ENCODE peak calls at places on chromosomes 13 and 19, in seven cellular contexts. V is lower lobe of right lung, Q is ascending aorta, L is HCT116, N is transverse colon, P is BE2C, O is Peyer's patch. K is an unnamed sample. For H3K36me3 and H3K4me1, the result is how much of the 10 kb centered on the place peaks cover.

GRCh38 chr13:91576590-91576989 is 178.2 kb downstream of the GPC5 start:
- DNase-seq in O (no peak), V (no peak), Q (no peak), P (peak), N (peak), L (no peak), K (no peak)

GRCh38 chr19:13705201-13705600 is 59.1 kb upstream of the MRI1 start:
- DNase-seq in N (no peak), O (no peak), Q (no peak), P (no peak), L (no peak), V (no peak), K (no peak)

GRCh38 chr13:91144054-91144453 is 203.4 kb upstream of the MIR17HG start:
- DNase-seq in O (no peak), V (no peak), L (no peak), P (peak), N (no peak), Q (no peak), K (no peak)

GRCh38 chr13:46295531-46296464 is 84.1 kb downstream of the LRRC63 start:
- DNase-seq in Q (peak), O (peak), L (no peak), N (peak), V (peak), P (no peak), K (peak)

GRCh38 chr13:89822467-89822866 is 1525.0 kb upstream of the MIR17HG start:
- DNase-seq in P (no peak), L (no peak), V (no peak), O (no peak), Q (no peak), N (no peak), K (no peak)

GRCh38 chr13:29556742-29557141 is 38.7 kb downstream of the SLC7A1 start:
- DNase-seq in V (no peak), O (no peak), P (no peak), N (no peak), L (no peak), Q (no peak), K (no peak)

GRCh38 chr19:36604656-36605100 is 435 bp upstream of the ZNF382 start:
- DNase-seq in V (peak), O (peak), Q (peak), P (peak), N (peak), L (no peak), K (peak)

GRCh38 chr13:20287976-20288375 is 55.9 kb upstream of the GJB6 start:
- DNase-seq in Q (no peak), O (no peak), L (no peak), V (no peak), P (no peak), N (no peak), K (no peak)

GRCh38 chr19:17784201-17785008 is 10.5 kb upstream of the B3GNT3 start:
- DNase-seq in P (peak), V (peak), O (peak), N (peak), L (no peak), Q (peak), K (peak)

GRCh38 chr19:14113762-14114414 is 3.7 kb downstream of the PRKACA start:
- DNase-seq in L (peak), P (no peak), V (peak), Q (no peak), O (peak), N (peak), K (no peak)

GRCh38 chr19:39829702-39830275 is 4.2 kb downstream of the DYRK1B start:
- DNase-seq in V (no peak), P (no peak), O (no peak), L (no peak), Q (no peak), N (no peak), K (no peak)

GRCh38 chr19:14798760-14799159 is 20.4 kb upstream of the ADGRE2 start:
- DNase-seq in N (no peak), L (no peak), P (no peak), V (no peak), Q (no peak), O (no peak), K (no peak)

GRCh38 chr19:41774515-41774980 is 19.2 kb downstream of the CEACAM6 start:
- DNase-seq in V (peak), L (peak), Q (no peak), O (peak), N (peak), P (no peak), K (peak)

GRCh38 chr19:11020982-11021759 is 60.3 kb downstream of the SMARCA4 start:
- DNase-seq in P (peak), V (no peak), Q (no peak), O (no peak), N (no peak), L (no peak), K (no peak)
- H3K36me3 ChIP-seq in P (half or more), V (half or more), Q (half or more), O (under half), N (under half), L (half or more), K (under half)

DNA sequence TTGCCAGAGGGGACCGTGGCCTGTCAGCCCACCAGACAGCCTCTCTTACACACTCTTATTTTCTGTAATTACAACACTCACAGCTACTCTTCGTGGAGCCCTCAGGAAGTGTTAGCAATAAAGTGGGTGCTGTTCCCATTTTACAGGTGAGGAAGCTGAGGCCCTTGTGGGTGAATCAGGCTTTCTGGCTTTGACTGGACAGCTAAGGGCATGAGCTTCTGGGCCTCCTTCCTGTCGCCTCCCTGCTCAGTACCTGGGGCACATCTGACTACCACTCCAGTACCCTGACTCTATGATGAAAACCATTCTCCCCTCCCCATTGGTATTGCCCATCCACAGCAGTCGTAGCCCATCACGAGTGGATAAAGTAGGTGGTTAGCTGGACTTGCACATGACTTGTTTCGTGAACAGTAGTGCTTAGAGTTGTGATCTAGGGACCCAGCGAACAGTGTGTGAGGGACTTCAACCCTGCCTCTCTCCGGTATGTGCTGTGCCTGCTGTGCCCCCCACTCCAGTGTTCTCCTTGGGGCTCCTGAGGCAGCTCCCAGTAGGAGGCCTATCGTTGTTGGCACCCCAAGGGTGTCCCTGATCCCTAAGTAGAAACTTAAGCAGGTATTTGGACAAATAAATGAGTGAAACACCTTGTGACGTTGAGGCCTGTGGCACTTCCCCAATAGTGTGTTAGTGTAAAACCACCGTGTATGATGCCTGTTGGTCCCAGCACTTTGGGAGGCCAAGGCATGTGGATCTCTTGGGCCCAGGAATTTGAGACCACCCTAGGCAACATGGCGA is 38.6 kb downstream of the GATAD2A start:
- DNase-seq in O (no peak), N (no peak), Q (no peak), L (no peak), P (no peak), V (no peak), K (no peak)
- H3K4me1 ChIP-seq in O (under half), N (under half), Q (under half), L (under half), P (under half), V (under half), K (under half)

GRCh38 chr19:21841784-21842097 is 5.8 kb upstream of the ZNF43 start:
- DNase-seq in V (no peak), O (no peak), L (no peak), P (no peak), N (no peak), Q (no peak), K (no peak)
- H3K36me3 ChIP-seq in V (half or more), O (under half), L (under half), P (half or more), N (under half), Q (under half), K (under half)

GRCh38 chr19:5624154-5624663 is 1.3 kb downstream of the SAFB start:
- DNase-seq in Q (no peak), L (no peak), V (peak), O (peak), P (peak), N (peak), K (peak)

GRCh38 chr19:5623397-5624153 is 692 bp downstream of the SAFB start:
- DNase-seq in N (peak), O (peak), P (no peak), L (no peak), V (no peak), Q (peak), K (peak)

GRCh38 chr19:5627395-5627904 is 4.6 kb downstream of the SAFB start:
- DNase-seq in O (peak), V (peak), N (peak), Q (peak), P (no peak), L (no peak), K (no peak)

GRCh38 chr19:5624741-5625140 is 1.9 kb downstream of the SAFB start:
- DNase-seq in V (no peak), O (peak), Q (peak), L (no peak), N (no peak), P (no peak), K (no peak)

DNA sequence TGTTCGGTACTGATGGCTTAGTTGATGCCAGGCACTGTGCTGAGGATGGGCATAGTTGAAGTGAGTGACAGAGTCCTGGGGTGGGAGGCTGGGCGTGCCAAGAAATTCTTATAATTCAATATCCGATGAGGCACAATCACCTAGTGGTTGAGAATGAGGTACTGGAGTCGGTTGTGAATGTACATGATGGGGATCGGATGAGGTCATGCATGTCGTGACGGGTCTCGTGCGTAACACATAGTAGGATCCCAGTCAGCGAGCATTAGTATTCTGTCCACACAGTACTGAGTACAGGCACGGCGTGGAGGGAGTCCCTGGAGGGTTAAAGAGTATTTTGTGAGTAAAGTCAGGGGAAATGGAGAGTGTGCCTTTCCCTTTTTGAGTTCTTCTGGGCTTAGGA is 2.8 kb downstream of the SAFB start:
- DNase-seq in O (peak), N (no peak), Q (peak), L (no peak), V (no peak), P (no peak), K (no peak)
- H3K4me1 ChIP-seq in O (under half), N (under half), Q (under half), L (under half), V (half or more), P (under half), K (under half)

GRCh38 chr19:21052902-21053301 is 29.1 kb upstream of the ZNF714 start:
- DNase-seq in L (no peak), Q (no peak), V (no peak), N (no peak), O (no peak), P (no peak), K (no peak)
- H3K36me3 ChIP-seq in L (under half), Q (half or more), V (under half), N (under half), O (under half), P (under half), K (under half)

DNA sequence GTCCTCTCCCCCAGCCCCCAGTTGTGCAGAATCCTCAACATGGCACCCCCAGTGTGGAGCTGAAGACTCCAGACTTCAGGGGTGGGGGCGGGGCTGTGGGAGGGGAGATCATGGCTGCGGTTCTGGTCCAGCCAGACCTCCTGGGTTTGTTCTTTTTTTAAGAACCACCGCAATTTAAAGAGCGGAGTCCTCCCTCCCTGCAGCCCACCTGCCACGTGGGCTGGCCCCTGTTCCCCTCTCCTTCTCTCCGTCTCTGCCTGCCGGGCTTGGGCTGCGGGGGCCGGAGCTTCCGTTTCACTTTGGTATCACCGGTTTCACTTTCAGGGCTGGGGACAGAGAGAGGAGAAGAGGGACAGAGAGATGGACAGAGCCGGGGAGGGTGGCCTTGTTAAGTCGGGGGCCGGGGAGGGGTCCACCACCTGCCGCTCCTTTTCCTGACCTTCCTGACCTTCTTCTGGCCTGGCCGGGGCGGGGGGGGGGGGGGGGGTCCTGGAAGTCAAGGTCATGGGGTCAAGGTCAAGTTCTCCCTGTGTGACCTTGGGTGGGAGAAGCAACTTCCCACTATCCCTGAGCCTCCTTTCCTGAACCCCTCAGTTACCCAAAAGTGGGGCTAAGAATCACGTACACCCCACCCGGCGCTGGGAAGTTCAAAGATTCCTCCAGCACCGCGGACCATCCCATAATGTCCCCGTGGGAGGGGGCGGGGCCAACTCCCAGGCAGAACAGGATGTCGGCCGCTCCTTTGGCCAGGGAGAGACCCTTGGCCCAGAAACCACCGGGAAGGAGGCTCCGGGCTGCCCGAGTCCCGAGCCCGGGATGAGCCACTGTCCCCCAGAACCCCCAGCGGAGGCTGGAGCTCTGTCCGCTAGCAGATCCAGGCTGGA is 11.3 kb upstream of the ZBTB7A start:
- DNase-seq in Q (no peak), N (peak), V (peak), O (peak), P (no peak), L (no peak), K (peak)
- H3K4me1 ChIP-seq in Q (under half), N (under half), V (under half), O (under half), P (under half), L (under half), K (under half)

DNA sequence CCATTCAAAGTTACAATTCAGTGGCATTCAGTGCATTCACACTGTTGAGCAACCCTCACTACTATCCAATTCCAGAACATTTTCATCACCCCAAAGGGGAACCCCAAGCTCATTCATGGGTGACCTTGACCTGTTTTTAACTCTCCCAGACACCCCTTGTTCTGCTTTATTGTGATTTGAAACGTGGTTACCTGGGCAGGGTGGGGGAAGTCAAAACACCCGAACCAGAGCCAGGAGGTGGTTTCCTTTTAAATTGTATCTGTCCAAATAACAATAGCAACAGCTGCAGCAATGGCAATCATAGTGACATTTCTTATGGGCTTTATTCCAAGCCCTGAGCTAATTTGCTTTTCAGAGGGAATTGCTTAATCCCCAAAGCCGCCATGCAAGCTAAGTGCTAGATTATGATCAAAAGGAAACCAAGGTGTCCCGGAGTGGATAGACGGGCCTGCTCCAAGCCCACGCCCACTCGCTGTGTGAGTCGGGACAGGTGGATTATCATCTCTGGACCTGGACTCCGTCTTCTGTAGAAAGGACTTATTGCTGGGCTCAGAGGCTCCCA is 6.1 kb downstream of the PTGIR start:
- DNase-seq in O (no peak), L (no peak), V (no peak), P (no peak), N (no peak), Q (no peak), K (no peak)
- H3K36me3 ChIP-seq in O (under half), L (under half), V (under half), P (under half), N (under half), Q (under half), K (under half)

GRCh38 chr19:46970815-46971214 is 48.8 kb upstream of the NPAS1 start:
- DNase-seq in N (no peak), V (no peak), P (no peak), Q (no peak), O (no peak), L (peak), K (no peak)
- H3K4me1 ChIP-seq in N (under half), V (under half), P (under half), Q (under half), O (under half), L (under half), K (under half)

DNA sequence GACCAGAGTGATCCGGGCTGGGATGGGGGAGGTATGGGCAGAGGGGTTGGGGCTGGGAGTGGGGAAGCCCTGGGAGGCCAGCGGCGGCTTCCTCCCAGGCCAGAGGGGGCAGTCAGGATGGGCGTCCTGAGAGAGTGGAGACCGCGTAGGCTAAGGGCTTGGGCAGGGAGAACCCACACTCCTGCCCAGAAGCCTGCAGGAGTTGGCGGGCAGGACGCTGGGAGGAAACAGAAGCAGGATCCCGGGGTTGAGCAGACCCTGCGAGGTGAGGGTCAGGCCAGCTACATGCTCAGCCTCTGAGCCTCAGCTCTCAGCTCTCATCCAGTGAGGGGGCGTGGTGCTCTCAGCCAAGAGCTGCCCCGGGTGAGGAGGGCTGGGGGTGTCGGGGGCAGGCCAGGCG is 7.8 kb upstream of the SCN1B start:
- DNase-seq in V (no peak), P (no peak), O (no peak), N (no peak), L (no peak), Q (no peak), K (no peak)
- H3K36me3 ChIP-seq in V (half or more), P (half or more), O (under half), N (under half), L (under half), Q (half or more), K (under half)

GRCh38 chr19:1417681-1418493 is 10.5 kb downstream of the DAZAP1 start:
- DNase-seq in O (no peak), Q (no peak), P (no peak), N (no peak), V (no peak), L (no peak), K (no peak)
- H3K4me1 ChIP-seq in O (under half), Q (under half), P (under half), N (under half), V (half or more), L (under half), K (under half)